ENCODE peak calls at places on chromosomes 16 and 17, in four cellular contexts. W, E, I and A are unnamed samples.

GRCh38 chr17:48990882-48991357 is 6.3 kb upstream of the IGF2BP1 start:
- DNase-seq in W (no peak), E (no peak), I (no peak), A (no peak)

GRCh38 chr16:637081-638018 is 1.2 kb upstream of the METTL26 start:
- DNase-seq in W (peak; percentile 83), E (peak; percentile 32), I (peak; percentile 96), A (no peak)

GRCh38 chr17:45896803-45897693 is 2.7 kb downstream of the MAPT start:
- DNase-seq in W (no peak), E (no peak), I (no peak), A (no peak)

GRCh38 chr16:67200491-67200890 is 1.6 kb downstream of the ELMO3 start:
- DNase-seq in W (no peak), E (no peak), I (no peak), A (no peak)

GRCh38 chr16:9757687-9758086 is 424.5 kb downstream of the GRIN2A start:
- DNase-seq in W (no peak), E (no peak), I (no peak), A (no peak)

GRCh38 chr17:82309656-82310570 is 7.5 kb downstream of the CD7 start:
- DNase-seq in W (no peak), E (no peak), I (no peak), A (no peak)

GRCh38 chr17:43556292-43556691 is 10.2 kb upstream of the ETV4 start:
- DNase-seq in W (no peak), E (peak; percentile 82), I (no peak), A (peak; percentile 43)

GRCh38 chr17:8126306-8127066 is 2.6 kb upstream of the HES7 start:
- DNase-seq in W (no peak), E (peak; percentile 71), I (peak; percentile 32), A (peak; percentile 84)

GRCh38 chr17:61504697-61505096 is 52.5 kb downstream of the TBX4 start:
- DNase-seq in W (no peak), E (no peak), I (no peak), A (peak; percentile 11)

GRCh38 chr17:28901866-28902818 is 737 bp downstream of the DHRS13 start:
- DNase-seq in W (no peak), E (peak; percentile 68), I (peak; percentile 52), A (peak; percentile 86)

GRCh38 chr17:80795737-80796136 is 195.9 kb upstream of the CHMP6 start:
- DNase-seq in W (no peak), E (no peak), I (no peak), A (no peak)

GRCh38 chr16:60310836-60311445 is 1576.8 kb upstream of the GOT2 start:
- DNase-seq in W (no peak), E (no peak), I (no peak), A (no peak)

GRCh38 chr17:65198653-65199382 is 61.6 kb downstream of the RGS9 start:
- DNase-seq in W (no peak), E (peak; percentile 84), I (peak; percentile 58), A (peak; percentile 83)

GRCh38 chr16:22098538-22099255 is 6.4 kb downstream of the VWA3A start:
- DNase-seq in W (no peak), E (peak; percentile 70), I (peak; percentile 11), A (peak; percentile 83)